ENCODE peak calls at places on chromosome 7, in four cellular contexts. P, I, W and J are unnamed samples.

GRCh38 chr7:119640861-119641260 is 632.1 kb upstream of the KCND2 start:
- DNase-seq in W (no peak), I (no peak), P (no peak), J (no peak)

GRCh38 chr7:40057292-40057691 is 77.1 kb downstream of the MPLKIP start:
- DNase-seq in I (no peak), P (no peak), W (peak; percentile 11), J (no peak)

GRCh38 chr7:131649003-131649541 is 92.6 kb upstream of the PODXL start:
- DNase-seq in W (no peak), P (no peak), I (no peak), J (no peak)

GRCh38 chr7:126727930-126728331 is 524.8 kb downstream of the GRM8 start:
- DNase-seq in I (no peak), P (no peak), W (peak; percentile 9), J (no peak)

GRCh38 chr7:39732837-39733804 is 109.7 kb downstream of the RALA start:
- DNase-seq in P (peak; percentile 90), W (peak; percentile 97), I (peak; percentile 93), J (peak; percentile 61)

GRCh38 chr7:130453051-130453450 is 12.2 kb upstream of the CEP41 start:
- DNase-seq in I (no peak), W (no peak), P (no peak), J (no peak)

GRCh38 chr7:151590801-151591771 is 71.4 kb upstream of the RHEB start:
- DNase-seq in W (no peak), P (no peak), I (no peak), J (no peak)

GRCh38 chr7:114589436-114589835 is 174.8 kb downstream of the FOXP2 start:
- DNase-seq in W (no peak), P (no peak), I (no peak), J (no peak)

GRCh38 chr7:43570688-43571365 is 12.1 kb upstream of the STK17A start:
- DNase-seq in W (no peak), I (no peak), P (no peak), J (no peak)

GRCh38 chr7:129635300-129636029 is 23.9 kb downstream of the NRF1 start:
- DNase-seq in W (peak; percentile 81), I (peak; percentile 63), P (peak; percentile 32), J (peak; percentile 25)

GRCh38 chr7:1920266-1920681 is 250.2 kb downstream of the ELFN1 start:
- DNase-seq in P (no peak), W (no peak), I (no peak), J (no peak)

GRCh38 chr7:138865843-138866242 is 67.8 kb upstream of the ATP6V0A4 start:
- DNase-seq in P (no peak), I (no peak), W (no peak), J (no peak)

GRCh38 chr7:92904292-92905131 is 68.1 kb upstream of the CDK6 start:
- DNase-seq in I (no peak), P (no peak), W (peak; percentile 88), J (no peak)

GRCh38 chr7:106658504-106659368 is 2.2 kb downstream of the CCDC71L start:
- DNase-seq in I (no peak), W (no peak), P (no peak), J (no peak)

GRCh38 chr7:132739271-132739955 is 163.1 kb upstream of the PLXNA4 start:
- DNase-seq in P (no peak), I (peak; percentile 21), W (peak; percentile 81), J (no peak)

GRCh38 chr7:41508755-41509154 is 194.1 kb downstream of the INHBA start:
- DNase-seq in W (no peak), I (no peak), P (no peak), J (no peak)

GRCh38 chr7:584122-584465 is 64.4 kb upstream of the PDGFA start:
- DNase-seq in P (no peak), W (no peak), I (no peak), J (no peak)

GRCh38 chr7:115851291-115851690 is 179.3 kb downstream of the TFEC start:
- DNase-seq in I (no peak), W (peak; percentile 41), P (no peak), J (no peak)

GRCh38 chr7:21454182-21454581 is 26.3 kb downstream of the SP4 start:
- DNase-seq in P (no peak), I (no peak), W (no peak), J (no peak)

GRCh38 chr7:1432411-1433082 is 26.7 kb downstream of the MICALL2 start:
- DNase-seq in W (peak; percentile 89), P (peak; percentile 61), I (peak; percentile 50), J (peak; percentile 81)

GRCh38 chr7:69803699-69804516 is 205.6 kb downstream of the AUTS2 start:
- DNase-seq in W (no peak), P (no peak), I (no peak), J (no peak)

GRCh38 chr7:143936087-143937009 is 1.3 kb downstream of the OR2F2 start:
- DNase-seq in P (no peak), I (no peak), W (peak; percentile 81), J (no peak)

GRCh38 chr7:47193003-47193402 is 388.9 kb downstream of the TNS3 start:
- DNase-seq in I (no peak), P (no peak), W (no peak), J (no peak)

GRCh38 chr7:155986497-155987160 is 174.4 kb upstream of the SHH start:
- DNase-seq in W (no peak), P (peak; percentile 3), I (no peak), J (no peak)

GRCh38 chr7:83863906-83864305 is 215.0 kb upstream of the SEMA3E start:
- DNase-seq in W (no peak), I (no peak), P (no peak), J (no peak)

GRCh38 chr7:121466455-121466854 is 70.3 kb upstream of the FAM3C start:
- DNase-seq in I (no peak), P (no peak), W (no peak), J (no peak)

GRCh38 chr7:157805716-157806115 is 468.9 kb downstream of the DNAJB6 start:
- DNase-seq in P (no peak), I (no peak), W (no peak), J (no peak)

GRCh38 chr7:27153526-27153925 is 1.1 kb upstream of the HOXA3 start:
- DNase-seq in W (no peak), I (no peak), P (no peak), J (no peak)

GRCh38 chr7:134649231-134649775 is 2.6 kb downstream of the BPGM start:
- DNase-seq in P (no peak), I (no peak), W (no peak), J (no peak)

GRCh38 chr7:74141705-74142104 is 32.5 kb upstream of the EIF4H start:
- DNase-seq in W (no peak), P (no peak), I (no peak), J (no peak)

GRCh38 chr7:151838861-151839381 is 38.0 kb downstream of the PRKAG2 start:
- DNase-seq in P (no peak), I (peak; percentile 14), W (no peak), J (no peak)

GRCh38 chr7:77455334-77455733 is 39.2 kb upstream of the GSAP start:
- DNase-seq in P (peak; percentile 21), W (peak; percentile 85), I (peak; percentile 65), J (no peak)

GRCh38 chr7:69677054-69677847 is 79.0 kb downstream of the AUTS2 start:
- DNase-seq in W (peak; percentile 26), P (no peak), I (no peak), J (no peak)